ENCODE peak calls at places on chromosomes 16 and 17, in five cellular contexts. T is DND-41, B is adipocyte, P is skeletal muscle cell, F is MG63. E is an unnamed sample.

GRCh38 chr17:48375356-48375755 is 54.7 kb downstream of the SKAP1 start:
- DNase-seq in B (no peak), F (no peak), P (peak), T (no peak), E (no peak)

GRCh38 chr17:4165301-4166010 is 22.5 kb downstream of the CYB5D2 start:
- DNase-seq in B (no peak), P (no peak), T (no peak), F (no peak), E (no peak)

GRCh38 chr16:21684199-21684598 is 20.4 kb downstream of the OTOA start:
- DNase-seq in B (no peak), T (peak), F (no peak), P (no peak), E (no peak)

GRCh38 chr16:52552643-52553042 is 5.7 kb upstream of the TOX3 start:
- DNase-seq in T (no peak), P (no peak), F (no peak), B (no peak), E (no peak)

GRCh38 chr17:17675925-17676534 is 5.2 kb upstream of the RAI1 start:
- DNase-seq in T (peak), B (no peak), F (no peak), P (no peak), E (no peak)

GRCh38 chr17:42937712-42938596 is 26.3 kb downstream of the AARSD1 start:
- DNase-seq in F (peak), B (peak), T (peak), P (no peak), E (peak)

GRCh38 chr16:77873066-77873465 is 84.7 kb downstream of the VAT1L start:
- DNase-seq in B (no peak), T (no peak), F (no peak), P (no peak), E (no peak)

GRCh38 chr17:39219647-39220154 is 6.0 kb downstream of the STAC2 start:
- DNase-seq in T (no peak), P (no peak), F (peak), B (no peak), E (no peak)

GRCh38 chr16:52773026-52773425 is 226.1 kb upstream of the TOX3 start:
- DNase-seq in P (no peak), B (no peak), F (no peak), T (no peak), E (no peak)

GRCh38 chr17:64306850-64307463 is 43.9 kb upstream of the TEX2 start:
- DNase-seq in B (peak), T (peak), P (peak), F (peak), E (peak)

GRCh38 chr17:16662936-16663335 is 9.3 kb upstream of the ZNF624 start:
- DNase-seq in F (no peak), P (no peak), B (no peak), T (no peak), E (no peak)

GRCh38 chr16:12613131-12613991 is 190.3 kb downstream of the CPPED1 start:
- DNase-seq in P (peak), T (peak), B (no peak), F (peak), E (no peak)

GRCh38 chr17:10046259-10046658 is 141.2 kb upstream of the RCVRN start:
- DNase-seq in B (no peak), F (no peak), P (no peak), T (no peak), E (no peak)

GRCh38 chr16:21653571-21653970 is 1.2 kb upstream of the IGSF6 start:
- DNase-seq in F (no peak), T (no peak), B (no peak), P (no peak), E (no peak)

GRCh38 chr17:58344791-58345157 is 7.2 kb downstream of the SUPT4H1 start:
- DNase-seq in T (peak), P (no peak), B (no peak), F (no peak), E (no peak)

GRCh38 chr16:74936902-74937560 is 47.9 kb downstream of the WDR59 start:
- DNase-seq in P (peak), T (no peak), B (peak), F (peak), E (peak)

GRCh38 chr16:81928975-81929374 is 82.3 kb downstream of the SDR42E1 start:
- DNase-seq in F (peak), B (no peak), T (no peak), P (no peak), E (no peak)

GRCh38 chr16:61014869-61015268 is 1021.4 kb downstream of the CDH8 start:
- DNase-seq in T (no peak), F (no peak), P (no peak), B (no peak), E (no peak)

GRCh38 chr17:49343273-49343672 is 18.8 kb downstream of the ZNF652 start:
- DNase-seq in P (peak), T (no peak), B (peak), F (peak), E (no peak)

DNA sequence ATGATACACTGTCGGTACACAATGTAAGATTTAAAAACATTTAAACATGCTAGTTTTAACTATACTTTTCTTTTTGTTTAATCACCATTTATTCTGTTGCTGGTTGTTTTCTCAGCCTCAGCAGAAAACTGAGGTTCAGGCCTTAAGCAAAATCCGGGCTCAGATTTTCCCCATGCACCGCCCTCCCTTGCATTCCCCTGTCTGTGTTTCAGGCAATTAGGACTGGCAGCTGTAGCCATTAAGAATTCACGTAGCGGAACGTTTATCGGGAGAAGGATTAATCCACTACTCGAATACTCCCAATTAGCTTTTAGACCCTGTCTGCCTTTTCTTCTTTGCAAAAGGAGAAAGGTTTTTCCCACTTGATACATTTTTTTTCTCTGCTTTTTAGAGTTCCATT is 173.0 kb downstream of the RPTOR start:
- DNase-seq in T (no peak), F (no peak), P (no peak), B (no peak), E (no peak)
- H3K4me3 ChIP-seq in T (no peak), F (no peak), P (no peak), B (no peak), E (no peak)

GRCh38 chr17:32516940-32517711 is 30.3 kb downstream of the CDK5R1 start:
- DNase-seq in F (no peak), B (no peak), T (no peak), P (no peak), E (no peak)
- H3K4me3 ChIP-seq in F (no peak), B (no peak), T (no peak), P (no peak), E (no peak)

GRCh38 chr16:30746638-30747160 is 1.5 kb upstream of the PHKG2 start:
- DNase-seq in T (no peak), P (no peak), B (no peak), F (no peak), E (no peak)
- H3K4me3 ChIP-seq in T (no peak), P (no peak), B (peak), F (no peak), E (no peak)

GRCh38 chr16:89038811-89039735 is 54.6 kb upstream of the ACSF3 start:
- DNase-seq in B (no peak), F (no peak), T (no peak), P (no peak), E (no peak)
- H3K4me3 ChIP-seq in B (no peak), F (no peak), T (no peak), P (no peak), E (no peak)

GRCh38 chr16:68237243-68238028 is 1.5 kb upstream of the ESRP2 start:
- DNase-seq in B (peak), F (peak), T (no peak), P (peak), E (peak)
- H3K4me3 ChIP-seq in B (peak), F (peak), T (no peak), P (peak), E (peak)